ENCODE peak calls at places on chromosome 18, in seven cellular contexts. One of them, this sample, is unnamed.

GRCh38 chr18:49479381-49480137 is 7.5 kb downstream of the C18orf32 start:
- DNase-seq in stimulated activated CD4-positive, alpha-beta T cell treated with anti-CD3 and anti-CD28 coated beads, Interleukin-4, amount 100 ng/mL, for 4 hours: no peak
- DNase-seq in AG10803: no peak
- DNase-seq in upper lobe of right lung: no peak
- DNase-seq in osteocyte: no peak
- DNase-seq in D341Med: no peak
- DNase-seq in KBM-7: no peak
- DNase-seq in this sample: no peak

GRCh38 chr18:48838921-48839818 is 111.6 kb downstream of the SMAD7 start:
- DNase-seq in stimulated activated CD4-positive, alpha-beta T cell treated with anti-CD3 and anti-CD28 coated beads, Interleukin-4, amount 100 ng/mL, for 4 hours: no peak
- DNase-seq in AG10803: peak; percentile 82
- DNase-seq in upper lobe of right lung: peak; percentile 58
- DNase-seq in osteocyte: no peak
- DNase-seq in D341Med: no peak
- DNase-seq in KBM-7: no peak
- DNase-seq in this sample: no peak

GRCh38 chr18:79326413-79327198 is 69.1 kb upstream of the NFATC1 start:
- DNase-seq in stimulated activated CD4-positive, alpha-beta T cell treated with anti-CD3 and anti-CD28 coated beads, Interleukin-4, amount 100 ng/mL, for 4 hours: no peak
- DNase-seq in AG10803: no peak
- DNase-seq in upper lobe of right lung: no peak
- DNase-seq in osteocyte: no peak
- DNase-seq in D341Med: no peak
- DNase-seq in KBM-7: no peak
- DNase-seq in this sample: no peak

GRCh38 chr18:74116628-74117554 is 30.7 kb downstream of the FBXO15 start:
- DNase-seq in stimulated activated CD4-positive, alpha-beta T cell treated with anti-CD3 and anti-CD28 coated beads, Interleukin-4, amount 100 ng/mL, for 4 hours: no peak
- DNase-seq in AG10803: peak; percentile 47
- DNase-seq in upper lobe of right lung: no peak
- DNase-seq in osteocyte: no peak
- DNase-seq in D341Med: no peak
- DNase-seq in KBM-7: peak; percentile 6
- DNase-seq in this sample: peak; percentile 41

GRCh38 chr18:7987284-7987976 is 420.3 kb downstream of the PTPRM start:
- DNase-seq in stimulated activated CD4-positive, alpha-beta T cell treated with anti-CD3 and anti-CD28 coated beads, Interleukin-4, amount 100 ng/mL, for 4 hours: no peak
- DNase-seq in AG10803: peak; percentile 79
- DNase-seq in upper lobe of right lung: no peak
- DNase-seq in osteocyte: no peak
- DNase-seq in D341Med: no peak
- DNase-seq in KBM-7: no peak
- DNase-seq in this sample: no peak

GRCh38 chr18:49811151-49811938 is 2.0 kb downstream of the ACAA2 start:
- DNase-seq in stimulated activated CD4-positive, alpha-beta T cell treated with anti-CD3 and anti-CD28 coated beads, Interleukin-4, amount 100 ng/mL, for 4 hours: no peak
- DNase-seq in AG10803: no peak
- DNase-seq in upper lobe of right lung: no peak
- DNase-seq in osteocyte: no peak
- DNase-seq in D341Med: no peak
- DNase-seq in KBM-7: no peak
- DNase-seq in this sample: no peak

GRCh38 chr18:74748809-74749208 is 151.1 kb downstream of the ZNF407 start:
- DNase-seq in stimulated activated CD4-positive, alpha-beta T cell treated with anti-CD3 and anti-CD28 coated beads, Interleukin-4, amount 100 ng/mL, for 4 hours: no peak
- DNase-seq in AG10803: no peak
- DNase-seq in upper lobe of right lung: no peak
- DNase-seq in osteocyte: no peak
- DNase-seq in D341Med: no peak
- DNase-seq in KBM-7: no peak
- DNase-seq in this sample: no peak

GRCh38 chr18:24293254-24293653 is 104.4 kb downstream of the OSBPL1A start:
- DNase-seq in stimulated activated CD4-positive, alpha-beta T cell treated with anti-CD3 and anti-CD28 coated beads, Interleukin-4, amount 100 ng/mL, for 4 hours: no peak
- DNase-seq in AG10803: no peak
- DNase-seq in upper lobe of right lung: no peak
- DNase-seq in osteocyte: no peak
- DNase-seq in D341Med: peak; percentile 32
- DNase-seq in KBM-7: no peak
- DNase-seq in this sample: no peak

GRCh38 chr18:54672846-54673475 is 81.9 kb downstream of the DYNAP start:
- DNase-seq in stimulated activated CD4-positive, alpha-beta T cell treated with anti-CD3 and anti-CD28 coated beads, Interleukin-4, amount 100 ng/mL, for 4 hours: no peak
- DNase-seq in AG10803: no peak
- DNase-seq in upper lobe of right lung: no peak
- DNase-seq in osteocyte: no peak
- DNase-seq in D341Med: no peak
- DNase-seq in KBM-7: no peak
- DNase-seq in this sample: no peak

GRCh38 chr18:79942211-79942610 is 9.2 kb downstream of the SLC66A2 start:
- DNase-seq in stimulated activated CD4-positive, alpha-beta T cell treated with anti-CD3 and anti-CD28 coated beads, Interleukin-4, amount 100 ng/mL, for 4 hours: no peak
- DNase-seq in AG10803: no peak
- DNase-seq in upper lobe of right lung: no peak
- DNase-seq in osteocyte: no peak
- DNase-seq in D341Med: no peak
- DNase-seq in KBM-7: no peak
- DNase-seq in this sample: no peak

GRCh38 chr18:35186491-35187034 is 54.3 kb upstream of the ZNF397 start:
- DNase-seq in stimulated activated CD4-positive, alpha-beta T cell treated with anti-CD3 and anti-CD28 coated beads, Interleukin-4, amount 100 ng/mL, for 4 hours: no peak
- DNase-seq in AG10803: no peak
- DNase-seq in upper lobe of right lung: no peak
- DNase-seq in osteocyte: no peak
- DNase-seq in D341Med: no peak
- DNase-seq in KBM-7: no peak
- DNase-seq in this sample: no peak